ENCODE peak calls at places on chromosomes 1 and 21, in eight cellular contexts. R is ureter; I is stimulated activated CD8-positive, alpha-beta memory T cell treated with anti-CD3 and anti-CD28 coated beads, Interleukin-4, amount 100 ng/mL, for 48 hours; P is activated effector memory CD4-positive, alpha-beta T cell treated with anti-CD3 and anti-CD28 coated beads, Interleukin-2, amount 50 U/mL, for 16 hours; T is CD14-positive monocyte; L is EL; N is AG08396; C is GM20000. B is an unnamed sample.

GRCh38 chr1:204345425-204345824 is 14.3 kb downstream of the PLEKHA6 start:
- DNase-seq in I (no peak), T (no peak), R (no peak), P (no peak), L (no peak), N (no peak), C (no peak), B (no peak)

GRCh38 chr1:47432071-47433036 is 5.5 kb upstream of the FOXD2 start:
- DNase-seq in P (peak; percentile 85), C (peak; percentile 76), L (peak; percentile 78), N (peak; percentile 79), R (peak; percentile 83), I (peak; percentile 79), T (no peak), B (peak; percentile 92)

GRCh38 chr1:107057197-107058133 is 991 bp downstream of the PRMT6 start:
- DNase-seq in T (peak; percentile 41), N (peak; percentile 46), P (peak; percentile 79), C (peak; percentile 49), I (peak; percentile 70), L (peak; percentile 60), R (peak; percentile 64), B (peak; percentile 70)

GRCh38 chr1:174118726-174119125 is 40.6 kb upstream of the RABGAP1L start:
- DNase-seq in N (no peak), L (no peak), T (no peak), R (no peak), C (no peak), P (no peak), I (no peak), B (no peak)

GRCh38 chr1:25765152-25765909 is 34.7 kb upstream of the SELENON start:
- DNase-seq in N (no peak), R (no peak), L (no peak), T (no peak), I (no peak), P (no peak), C (no peak), B (no peak)

GRCh38 chr21:31552826-31553225 is 106.7 kb upstream of the SOD1 start:
- DNase-seq in T (no peak), C (no peak), L (no peak), I (no peak), N (no peak), R (no peak), P (peak; percentile 9), B (no peak)

GRCh38 chr1:112954059-112954458 is 1.9 kb downstream of the SLC16A1 start:
- DNase-seq in P (no peak), R (no peak), I (no peak), C (no peak), N (no peak), T (no peak), L (no peak), B (no peak)

GRCh38 chr21:27570306-27570868 is 603.5 kb upstream of the ADAMTS5 start:
- DNase-seq in N (peak; percentile 54), T (no peak), C (no peak), L (peak; percentile 96), P (no peak), I (no peak), R (peak; percentile 51), B (no peak)

GRCh38 chr1:225772323-225772768 is 5.3 kb upstream of the SRP9 start:
- DNase-seq in I (peak; percentile 56), C (peak; percentile 58), L (peak; percentile 87), P (no peak), N (peak; percentile 77), R (peak; percentile 93), T (peak; percentile 69), B (peak; percentile 97)

GRCh38 chr1:10575616-10576015 is 100.9 kb downstream of the PEX14 start:
- DNase-seq in L (peak; percentile 85), C (no peak), T (no peak), R (no peak), P (no peak), N (peak; percentile 28), I (no peak), B (no peak)

GRCh38 chr1:1347663-1348419 is 1.4 kb downstream of the DVL1 start:
- DNase-seq in P (no peak), L (peak; percentile 53), T (no peak), C (no peak), I (no peak), N (no peak), R (no peak), B (peak; percentile 71)

GRCh38 chr1:201223852-201224670 is 33.4 kb downstream of the IGFN1 start:
- DNase-seq in I (no peak), T (no peak), C (no peak), N (no peak), R (no peak), L (no peak), P (no peak), B (peak; percentile 30)

GRCh38 chr1:119720866-119721440 is 9.2 kb downstream of the PHGDH start:
- DNase-seq in R (no peak), P (no peak), C (no peak), N (no peak), I (no peak), L (no peak), T (no peak), B (no peak)

GRCh38 chr1:40592107-40592773 is 60.8 kb downstream of the ZNF684 start:
- DNase-seq in R (peak; percentile 59), N (no peak), L (peak; percentile 29), P (no peak), I (no peak), C (no peak), T (no peak), B (peak; percentile 30)

GRCh38 chr1:225427249-225428065 is at the start of gene LBR:
- DNase-seq in T (no peak), L (peak; percentile 41), I (peak; percentile 57), N (peak; percentile 57), C (no peak), P (no peak), R (no peak), B (no peak)